ENCODE peak calls at places on chromosomes 3 and 15, in eight cellular contexts. P, G, M, F, X, L, Y and K are unnamed samples.

GRCh38 chr3:75262661-75263060 is 401.5 kb upstream of the FRG2C start:
- DNase-seq in Y (no peak), P (no peak), L (no peak), M (no peak), X (no peak), F (no peak), G (no peak), K (no peak)

GRCh38 chr3:12051586-12051985 is 47.4 kb downstream of the SYN2 start:
- DNase-seq in P (no peak), X (no peak), Y (no peak), M (no peak), F (no peak), L (no peak), G (no peak), K (no peak)

GRCh38 chr3:143329567-143330164 is 210.1 kb downstream of the CHST2 start:
- DNase-seq in P (no peak), M (peak), L (no peak), G (no peak), X (no peak), Y (no peak), F (no peak), K (peak)

GRCh38 chr3:149610351-149611105 is 47.3 kb downstream of the WWTR1 start:
- DNase-seq in M (no peak), L (no peak), P (no peak), Y (no peak), F (no peak), G (no peak), X (no peak), K (no peak)

GRCh38 chr3:196085534-196085933 is 3.6 kb upstream of the TFRC start:
- DNase-seq in G (no peak), Y (no peak), L (no peak), M (no peak), P (no peak), X (no peak), F (no peak), K (no peak)

GRCh38 chr3:115279939-115280338 is 132.9 kb upstream of the ZBTB20 start:
- DNase-seq in F (no peak), P (no peak), Y (no peak), G (no peak), M (no peak), X (peak), L (no peak), K (no peak)

GRCh38 chr3:17672506-17672905 is 69.9 kb downstream of the TBC1D5 start:
- DNase-seq in P (no peak), L (no peak), X (no peak), G (no peak), M (no peak), F (no peak), Y (no peak), K (no peak)

GRCh38 chr3:99965077-99965476 is 147.4 kb downstream of the CMSS1 start:
- DNase-seq in P (no peak), X (peak), Y (no peak), G (no peak), F (no peak), M (no peak), L (no peak), K (no peak)

GRCh38 chr15:77107068-77107467 is 36.2 kb upstream of the TSPAN3 start:
- DNase-seq in X (no peak), P (no peak), G (no peak), Y (no peak), F (no peak), L (no peak), M (no peak), K (no peak)

GRCh38 chr15:32923176-32923575 is 205.4 kb downstream of the GREM1 start:
- DNase-seq in G (no peak), Y (no peak), M (no peak), L (no peak), F (no peak), P (no peak), X (no peak), K (no peak)

GRCh38 chr15:60255390-60255789 is 142.4 kb downstream of the ANXA2 start:
- DNase-seq in F (no peak), M (peak), G (peak), X (peak), L (no peak), P (peak), Y (no peak), K (peak)

GRCh38 chr15:31276596-31277298 is 49.9 kb upstream of the KLF13 start:
- DNase-seq in G (no peak), X (no peak), M (no peak), P (no peak), Y (no peak), F (no peak), L (no peak), K (no peak)

GRCh38 chr15:52326758-52327157 is 31.2 kb upstream of the MYO5C start:
- DNase-seq in L (no peak), M (no peak), P (no peak), Y (no peak), X (no peak), G (no peak), F (no peak), K (no peak)